ENCODE peak calls at places on chromosomes 12 and 14, in nine cellular contexts. Z, O, M, X, C, S, T, W and L are unnamed samples.

GRCh38 chr12:103833095-103833777 is 7.8 kb downstream of the NT5DC3 start:
- ATAC-seq in X (no peak), T (no peak), C (no peak), M (no peak), S (no peak), Z (no peak), W (no peak), O (no peak), L (no peak)

GRCh38 chr12:75908961-75909699 is 122.4 kb downstream of the PHLDA1 start:
- ATAC-seq in C (no peak), Z (peak; percentile 76), O (peak; percentile 62), M (peak; percentile 43), W (no peak), T (no peak), S (no peak), X (no peak), L (peak; percentile 64)

GRCh38 chr14:85280074-85280473 is 249.9 kb upstream of the FLRT2 start:
- ATAC-seq in C (no peak), S (no peak), M (no peak), X (no peak), O (no peak), T (no peak), W (no peak), Z (no peak), L (no peak)

GRCh38 chr12:29431516-29431915 is 50.5 kb upstream of the ERGIC2 start:
- ATAC-seq in M (no peak), C (no peak), T (no peak), X (no peak), W (no peak), S (no peak), Z (no peak), O (no peak), L (no peak)

GRCh38 chr14:93332032-93332852 is 594 bp downstream of the BTBD7 start:
- ATAC-seq in S (peak; percentile 32), X (peak; percentile 60), W (peak; percentile 78), Z (peak; percentile 72), M (peak; percentile 86), O (peak; percentile 72), C (peak; percentile 48), T (peak; percentile 55), L (peak; percentile 78)

GRCh38 chr14:94679941-94680340 is 67.8 kb downstream of the SERPINA3 start:
- ATAC-seq in O (no peak), X (no peak), T (no peak), M (no peak), S (no peak), W (no peak), Z (no peak), C (no peak), L (no peak)

GRCh38 chr12:125889742-125890141 is 824.5 kb downstream of the AACS start:
- ATAC-seq in T (no peak), M (no peak), S (no peak), W (no peak), X (no peak), C (no peak), O (no peak), Z (no peak), L (no peak)

GRCh38 chr12:92955997-92956663 is 27.0 kb upstream of the EEA1 start:
- ATAC-seq in S (no peak), C (no peak), O (no peak), W (no peak), T (no peak), X (no peak), M (no peak), Z (no peak), L (no peak)

GRCh38 chr12:56223571-56224101 is 506 bp upstream of the NABP2 start:
- ATAC-seq in X (no peak), W (no peak), C (no peak), O (no peak), M (no peak), Z (no peak), T (no peak), S (no peak), L (no peak)

GRCh38 chr12:124294686-124295315 is at the start of gene RFLNA:
- ATAC-seq in T (peak; percentile 43), W (no peak), Z (peak; percentile 70), C (no peak), S (peak; percentile 49), O (peak; percentile 63), X (peak; percentile 53), M (peak; percentile 21), L (peak; percentile 62)

GRCh38 chr14:94056579-94057308 is 24.3 kb downstream of the DDX24 start:
- ATAC-seq in X (peak; percentile 78), T (peak; percentile 78), W (peak; percentile 81), C (no peak), O (no peak), M (no peak), S (peak; percentile 80), Z (no peak), L (no peak)

GRCh38 chr14:52175982-52176502 is 91.5 kb upstream of the PTGDR start:
- ATAC-seq in X (no peak), M (no peak), T (peak; percentile 92), S (peak; percentile 68), O (no peak), W (peak; percentile 56), Z (no peak), C (peak; percentile 97), L (no peak)

GRCh38 chr12:123998344-123998941 is 25.4 kb downstream of the ZNF664 start:
- ATAC-seq in X (no peak), Z (no peak), T (no peak), O (no peak), M (no peak), C (no peak), W (no peak), S (no peak), L (no peak)

GRCh38 chr12:11855993-11856374 is 206.5 kb downstream of the ETV6 start:
- ATAC-seq in C (peak; percentile 39), S (no peak), M (peak; percentile 7), O (no peak), X (no peak), T (no peak), Z (no peak), W (no peak), L (no peak)

GRCh38 chr12:62911288-62911687 is 23.7 kb downstream of the PPM1H start:
- ATAC-seq in M (no peak), X (no peak), C (no peak), Z (no peak), O (no peak), S (no peak), W (no peak), T (no peak), L (no peak)

GRCh38 chr14:67263499-67264149 is 22.4 kb downstream of the PALS1 start:
- ATAC-seq in O (no peak), W (no peak), X (no peak), S (no peak), C (no peak), T (no peak), M (no peak), Z (no peak), L (no peak)

GRCh38 chr14:67186789-67187188 is 2.5 kb upstream of the GARIN2 start:
- ATAC-seq in X (peak; percentile 55), W (peak; percentile 66), Z (no peak), S (peak; percentile 57), T (peak; percentile 58), O (no peak), M (no peak), C (no peak), L (no peak)

GRCh38 chr14:105449276-105450122 is 25.1 kb upstream of the CRIP2 start:
- ATAC-seq in T (no peak), O (no peak), C (no peak), W (no peak), Z (no peak), M (peak; percentile 31), S (no peak), X (no peak), L (no peak)

GRCh38 chr14:94450722-94451090 is 1.9 kb downstream of the SERPINA11 start:
- ATAC-seq in S (no peak), Z (no peak), C (no peak), M (no peak), O (no peak), W (no peak), T (no peak), X (no peak), L (no peak)

GRCh38 chr12:125512541-125513298 is 447.5 kb downstream of the AACS start:
- ATAC-seq in Z (no peak), O (no peak), S (no peak), M (peak; percentile 52), X (no peak), C (no peak), W (peak; percentile 59), T (no peak), L (no peak)

GRCh38 chr12:93783827-93784226 is 106.7 kb downstream of the CRADD start:
- ATAC-seq in S (peak; percentile 78), W (no peak), Z (no peak), O (no peak), M (no peak), C (peak; percentile 40), X (peak; percentile 72), T (peak; percentile 60), L (no peak)

GRCh38 chr12:56634242-56634836 is 4.2 kb upstream of the BAZ2A start:
- ATAC-seq in W (peak; percentile 1), T (no peak), Z (no peak), X (no peak), M (no peak), S (no peak), C (no peak), O (no peak), L (no peak)

GRCh38 chr12:110224379-110225304 is 56.4 kb upstream of the ATP2A2 start:
- ATAC-seq in Z (peak; percentile 50), M (peak; percentile 87), T (no peak), X (no peak), C (no peak), W (no peak), S (no peak), O (peak; percentile 91), L (peak; percentile 87)

GRCh38 chr14:37901978-37902377 is 305.7 kb upstream of the SSTR1 start:
- ATAC-seq in W (no peak), Z (peak; percentile 84), O (peak; percentile 32), C (no peak), X (no peak), M (peak; percentile 72), S (no peak), T (no peak), L (peak; percentile 85)

GRCh38 chr12:64385019-64385418 is 5.5 kb downstream of the C12orf56 start:
- ATAC-seq in S (peak; percentile 35), T (peak; percentile 62), M (no peak), O (no peak), W (no peak), C (no peak), X (peak; percentile 54), Z (no peak), L (no peak)

GRCh38 chr14:97538749-97539388 is 741.7 kb downstream of the VRK1 start:
- ATAC-seq in Z (no peak), T (no peak), W (no peak), O (no peak), X (no peak), C (no peak), M (no peak), S (no peak), L (no peak)

GRCh38 chr12:13368431-13368830 is 171.9 kb downstream of the EMP1 start:
- ATAC-seq in T (no peak), X (no peak), M (no peak), C (no peak), O (no peak), S (no peak), Z (no peak), W (no peak), L (no peak)

GRCh38 chr12:25839470-25839869 is 119.0 kb upstream of the RASSF8 start:
- ATAC-seq in T (no peak), W (no peak), Z (no peak), S (no peak), X (no peak), C (no peak), O (no peak), M (no peak), L (no peak)

GRCh38 chr14:103480595-103480994 is 42.0 kb downstream of the CKB start:
- ATAC-seq in W (peak; percentile 98), T (peak; percentile 61), S (peak; percentile 82), C (peak; percentile 93), O (no peak), X (peak; percentile 65), M (no peak), Z (no peak), L (no peak)

GRCh38 chr12:76755829-76756379 is 8.0 kb upstream of the ZDHHC17 start:
- ATAC-seq in O (no peak), M (no peak), W (no peak), C (no peak), X (no peak), S (no peak), T (no peak), Z (no peak), L (no peak)

GRCh38 chr12:89138048-89138852 is 214.1 kb downstream of the DUSP6 start:
- ATAC-seq in X (peak; percentile 91), M (no peak), T (peak; percentile 75), O (no peak), W (no peak), Z (no peak), C (no peak), S (peak; percentile 91), L (no peak)